ENCODE peak calls at places on chromosomes 12 and 14, in four cellular contexts. C is aorta, U is HS-27A, N is non-pigmented ciliary epithelial cell. B is an unnamed sample.

GRCh38 chr14:28673056-28673455 is 93.5 kb upstream of the FOXG1 start:
- DNase-seq in C (no peak), U (no peak), N (no peak), B (no peak)

GRCh38 chr12:52903855-52904508 is 894 bp downstream of the KRT8 start:
- DNase-seq in C (peak; percentile 83), U (no peak), N (no peak), B (peak; percentile 31)

GRCh38 chr12:77946541-77947021 is 115.9 kb downstream of the NAV3 start:
- DNase-seq in C (no peak), U (no peak), N (no peak), B (no peak)

GRCh38 chr12:43252585-43252984 is 299.4 kb downstream of the ADAMTS20 start:
- DNase-seq in C (no peak), U (no peak), N (no peak), B (no peak)

GRCh38 chr12:20631711-20632110 is 63.4 kb upstream of the SLCO1C1 start:
- DNase-seq in C (no peak), U (no peak), N (no peak), B (no peak)

GRCh38 chr12:88591343-88591742 is 11.1 kb upstream of the KITLG start:
- DNase-seq in C (no peak), U (no peak), N (no peak), B (no peak)

GRCh38 chr12:124475295-124476010 is 92.0 kb downstream of the NCOR2 start:
- DNase-seq in C (no peak), U (no peak), N (no peak), B (no peak)

GRCh38 chr14:97832734-97833133 is 1035.6 kb downstream of the VRK1 start:
- DNase-seq in C (no peak), U (no peak), N (no peak), B (no peak)

GRCh38 chr14:97180304-97181200 is 383.4 kb downstream of the VRK1 start:
- DNase-seq in C (no peak), U (peak; percentile 1), N (no peak), B (no peak)

GRCh38 chr14:20434701-20435453 is 1.1 kb downstream of the KLHL33 start:
- DNase-seq in C (peak; percentile 87), U (no peak), N (no peak), B (peak; percentile 62)

GRCh38 chr12:105423921-105424320 is 93.4 kb downstream of the C12orf75 start:
- DNase-seq in C (no peak), U (no peak), N (no peak), B (no peak)

GRCh38 chr12:8639936-8640335 is 22.7 kb downstream of the MFAP5 start:
- DNase-seq in C (no peak), U (no peak), N (no peak), B (no peak)

GRCh38 chr12:52794479-52795331 is 1.2 kb downstream of the KRT3 start:
- DNase-seq in C (no peak), U (no peak), N (no peak), B (no peak)

GRCh38 chr12:102484017-102484731 is 3.8 kb upstream of the IGF1 start:
- DNase-seq in C (peak; percentile 80), U (peak; percentile 31), N (no peak), B (peak; percentile 38)

GRCh38 chr12:107359382-107359781 is 266.0 kb upstream of the CRY1 start:
- DNase-seq in C (no peak), U (no peak), N (no peak), B (no peak)

GRCh38 chr12:108495054-108495453 is 20.0 kb upstream of the FICD start:
- DNase-seq in C (no peak), U (peak; percentile 39), N (no peak), B (no peak)

GRCh38 chr14:31950760-31951637 is 126.1 kb upstream of the ARHGAP5 start:
- DNase-seq in C (no peak), U (no peak), N (no peak), B (peak; percentile 61)

GRCh38 chr12:13719986-13720385 is 261.4 kb downstream of the GRIN2B start:
- DNase-seq in C (no peak), U (no peak), N (no peak), B (no peak)

GRCh38 chr14:79732911-79733310 is 478.4 kb downstream of the DIO2 start:
- DNase-seq in C (no peak), U (no peak), N (no peak), B (no peak)

GRCh38 chr12:123139926-123140674 is 10.8 kb downstream of the PITPNM2 start:
- DNase-seq in C (no peak), U (no peak), N (no peak), B (no peak)

GRCh38 chr12:122473543-122474323 is 27.0 kb downstream of the ZCCHC8 start:
- DNase-seq in C (peak; percentile 61), U (no peak), N (no peak), B (no peak)

GRCh38 chr12:31300783-31301182 is 25.2 kb downstream of the SINHCAF start:
- DNase-seq in C (no peak), U (no peak), N (no peak), B (no peak)

GRCh38 chr14:100105357-100106169 is 40.3 kb downstream of the EVL start:
- DNase-seq in C (no peak), U (no peak), N (no peak), B (no peak)

GRCh38 chr12:66688836-66689439 is 10.1 kb upstream of the GRIP1 start:
- DNase-seq in C (no peak), U (no peak), N (no peak), B (no peak)

GRCh38 chr14:35154016-35154415 is 31.7 kb downstream of the PRORP start:
- DNase-seq in C (no peak), U (no peak), N (no peak), B (no peak)

B was measured in left ventricle myocardium inferior.